ENCODE peak calls at places on chromosomes 16 and 17, in seven cellular contexts. J is NCI-H345, R is left colon, C is mesenchymal stem cell, Q is GOT3, F is left ventricle myocardium inferior, I is T-cell. U is an unnamed sample.

GRCh38 chr17:80168371-80168770 is 1.5 kb upstream of the CARD14 start:
- DNase-seq in F (no peak), J (no peak), Q (no peak), I (no peak), R (no peak), C (no peak), U (no peak)

GRCh38 chr17:63698886-63699637 is 863 bp downstream of the LIMD2 start:
- DNase-seq in C (peak; percentile 68), J (no peak), F (peak; percentile 58), Q (no peak), I (peak; percentile 98), R (peak; percentile 73), U (peak; percentile 81)

GRCh38 chr17:72296456-72296855 is 175.6 kb downstream of the SOX9 start:
- DNase-seq in F (no peak), R (no peak), C (peak; percentile 9), Q (no peak), I (no peak), J (no peak), U (no peak)

GRCh38 chr17:72715906-72716572 is 376.4 kb downstream of the SLC39A11 start:
- DNase-seq in R (no peak), Q (peak; percentile 6), F (no peak), C (peak; percentile 97), I (no peak), J (no peak), U (no peak)

GRCh38 chr16:2154533-2155090 is 970 bp upstream of the TRAF7 start:
- DNase-seq in I (no peak), C (no peak), R (peak; percentile 42), Q (no peak), F (no peak), J (peak; percentile 51), U (no peak)

GRCh38 chr17:61208301-61209098 is 191.1 kb upstream of the TBX2 start:
- DNase-seq in J (peak; percentile 71), F (no peak), Q (no peak), I (no peak), C (peak; percentile 74), R (no peak), U (no peak)

GRCh38 chr17:58242171-58242784 is 3.9 kb downstream of the LPO start:
- DNase-seq in F (no peak), I (no peak), Q (no peak), C (no peak), R (no peak), J (no peak), U (no peak)

GRCh38 chr16:68290455-68290854 is 20.3 kb downstream of the SLC7A6OS start:
- DNase-seq in F (no peak), C (no peak), J (no peak), I (no peak), Q (no peak), R (no peak), U (no peak)

GRCh38 chr17:8041249-8041928 is 2.5 kb downstream of the ALOX15B start:
- DNase-seq in Q (no peak), J (no peak), C (peak; percentile 83), I (peak; percentile 12), R (peak; percentile 34), F (no peak), U (peak; percentile 16)

U was measured in T follicular helper cell.